ENCODE peak calls at places on chromosomes 4 and X, in four cellular contexts. U is amniotic stem cell, W is GM04503, T is astrocyte of the spinal cord. H is an unnamed sample.

GRCh38 chr4:29336851-29337250 is 1383.3 kb upstream of the PCDH7 start:
- DNase-seq in U (no peak), W (no peak), T (no peak), H (no peak)

GRCh38 chr4:182724414-182724813 is 192.8 kb downstream of the DCTD start:
- DNase-seq in T (no peak), W (peak), U (no peak), H (no peak)

GRCh38 chr4:109359040-109359646 is 56.7 kb upstream of the COL25A1 start:
- DNase-seq in W (no peak), U (no peak), T (peak), H (no peak)

GRCh38 chr4:54473077-54473545 is 184.6 kb upstream of the KIT start:
- DNase-seq in U (no peak), T (no peak), W (peak), H (no peak)

GRCh38 chrX:94058728-94059382 is 384.8 kb downstream of the FAM133A start:
- DNase-seq in U (no peak), W (no peak), T (no peak), H (no peak)

GRCh38 chr4:54586343-54586953 is 71.3 kb upstream of the KIT start:
- DNase-seq in W (peak), T (peak), U (no peak), H (no peak)

GRCh38 chr4:153212755-153213154 is 8.5 kb downstream of the TRIM2 start:
- DNase-seq in W (no peak), T (no peak), U (no peak), H (no peak)

GRCh38 chr4:87092389-87093141 is 127.9 kb downstream of the KLHL8 start:
- DNase-seq in U (peak), W (no peak), T (peak), H (no peak)

GRCh38 chr4:41142946-41143720 is 71.2 kb downstream of the APBB2 start:
- DNase-seq in T (peak), W (peak), U (peak), H (peak)

GRCh38 chr4:77751764-77752163 is 67.4 kb downstream of the CNOT6L start:
- DNase-seq in U (no peak), T (no peak), W (no peak), H (no peak)

GRCh38 chrX:64093761-64094160 is 111.7 kb downstream of the AMER1 start:
- DNase-seq in W (peak), U (no peak), T (no peak), H (no peak)

GRCh38 chr4:74543247-74543670 is 98.3 kb downstream of the AREG start:
- DNase-seq in U (no peak), T (no peak), W (no peak), H (no peak)

GRCh38 chr4:54784188-54784671 is 126.5 kb downstream of the KIT start:
- DNase-seq in T (peak), U (peak), W (peak), H (no peak)

GRCh38 chr4:43586813-43587212 is 694.3 kb downstream of the GRXCR1 start:
- DNase-seq in T (no peak), W (no peak), U (no peak), H (no peak)

GRCh38 chrX:34891391-34891790 is 51.2 kb upstream of the FAM47B start:
- DNase-seq in W (no peak), U (no peak), T (no peak), H (no peak)

GRCh38 chrX:39427492-39428289 is 626.4 kb downstream of the MID1IP1 start:
- DNase-seq in T (peak), U (no peak), W (no peak), H (peak)

GRCh38 chrX:108439434-108439883 is at the start of gene COL4A5:
- DNase-seq in W (no peak), U (peak), T (peak), H (peak)

GRCh38 chrX:102966701-102967100 is 29.6 kb downstream of the RAB40AL start:
- DNase-seq in W (no peak), T (no peak), U (peak), H (no peak)

GRCh38 chrX:15718283-15718970 is 19.6 kb upstream of the CA5B start:
- DNase-seq in T (no peak), U (no peak), W (no peak), H (no peak)

GRCh38 chrX:71098302-71098701 is 2.7 kb downstream of the FOXO4 start:
- DNase-seq in U (no peak), T (peak), W (no peak), H (no peak)

GRCh38 chr4:64911846-64912245 is 502.6 kb upstream of the TECRL start:
- DNase-seq in W (no peak), T (no peak), U (no peak), H (no peak)

GRCh38 chrX:115582035-115582870 is 21.3 kb downstream of the PLS3 start:
- DNase-seq in W (no peak), U (no peak), T (no peak), H (no peak)

GRCh38 chrX:23822397-23822796 is 39.4 kb downstream of the SAT1 start:
- DNase-seq in U (no peak), T (peak), W (no peak), H (peak)

GRCh38 chrX:97835969-97836368 is 952.3 kb downstream of the RPA4 start:
- DNase-seq in T (no peak), U (no peak), W (no peak), H (no peak)

GRCh38 chr4:139872274-139872673 is 206.7 kb downstream of the MGST2 start:
- DNase-seq in W (peak), T (peak), U (peak), H (peak)

GRCh38 chr4:23235613-23236390 is 543.1 kb downstream of the GBA3 start:
- DNase-seq in U (no peak), T (no peak), W (no peak), H (no peak)

GRCh38 chr4:124111922-124112321 is 600.6 kb downstream of the ANKRD50 start:
- DNase-seq in T (peak), U (peak), W (peak), H (peak)

GRCh38 chrX:1385251-1385794 is 6.6 kb downstream of the SLC25A6 start:
- DNase-seq in T (no peak), W (no peak), U (no peak), H (no peak)

GRCh38 chr4:149279790-149280189 is 535.9 kb downstream of the IQCM start:
- DNase-seq in U (no peak), W (no peak), T (no peak), H (no peak)

GRCh38 chr4:101020956-101021355 is 326.4 kb downstream of the PPP3CA start:
- DNase-seq in T (peak), U (peak), W (no peak), H (peak)

GRCh38 chr4:173834151-173834550 is 304.1 kb upstream of the HAND2 start:
- DNase-seq in U (no peak), W (no peak), T (no peak), H (no peak)

GRCh38 chr4:152500798-152501434 is 35.0 kb downstream of the FBXW7 start:
- DNase-seq in T (peak), W (peak), U (peak), H (peak)

GRCh38 chrX:40209951-40210617 is 112.3 kb upstream of the BCOR start:
- DNase-seq in U (no peak), W (no peak), T (peak), H (peak)

GRCh38 chr4:54099959-54100606 is at the start of gene GSX2:
- DNase-seq in T (no peak), W (no peak), U (no peak), H (peak)

GRCh38 chr4:139175647-139176298 is 1.2 kb downstream of the ELF2 start:
- DNase-seq in W (no peak), T (peak), U (peak), H (peak)

GRCh38 chrX:132491191-132491590 is 2.4 kb upstream of the MBNL3 start:
- DNase-seq in U (no peak), W (no peak), T (no peak), H (no peak)

GRCh38 chrX:42093756-42094155 is 170.4 kb upstream of the CASK start:
- DNase-seq in U (no peak), W (no peak), T (no peak), H (peak)

GRCh38 chr4:99144070-99144469 is at the start of gene ADH4:
- DNase-seq in U (no peak), T (peak), W (no peak), H (no peak)

GRCh38 chr4:60865238-60865637 is 334.9 kb upstream of the ADGRL3 start:
- DNase-seq in U (no peak), T (peak), W (no peak), H (no peak)

H was measured in SJSA1.